ENCODE peak calls at places on chromosomes 1 and 21, in four cellular contexts. One of them, this sample, is unnamed.

GRCh38 chr21:34970126-34970525 is 79.0 kb downstream of the RUNX1 start:
- DNase-seq in body of pancreas: no peak
- DNase-seq in heart left ventricle: no peak
- DNase-seq in uterus: no peak
- DNase-seq in this sample: no peak

GRCh38 chr1:36183309-36183856 is 27.4 kb downstream of the MAP7D1 start:
- DNase-seq in uterus: peak; percentile 59
- DNase-seq in heart left ventricle: no peak
- DNase-seq in body of pancreas: no peak
- DNase-seq in this sample: no peak

GRCh38 chr21:28294046-28294445 is 698.6 kb downstream of the LTN1 start:
- DNase-seq in body of pancreas: no peak
- DNase-seq in uterus: no peak
- DNase-seq in heart left ventricle: no peak
- DNase-seq in this sample: no peak

GRCh38 chr1:203197625-203198024 is 11.1 kb upstream of the CHI3L1 start:
- DNase-seq in body of pancreas: no peak
- DNase-seq in heart left ventricle: no peak
- DNase-seq in uterus: no peak
- DNase-seq in this sample: no peak

GRCh38 chr1:66346057-66346795 is 187.7 kb upstream of the SGIP1 start:
- DNase-seq in body of pancreas: no peak
- DNase-seq in heart left ventricle: no peak
- DNase-seq in uterus: no peak
- DNase-seq in this sample: no peak

GRCh38 chr21:28875078-28875477 is 117.6 kb downstream of the LTN1 start:
- DNase-seq in heart left ventricle: no peak
- DNase-seq in uterus: no peak
- DNase-seq in body of pancreas: no peak
- DNase-seq in this sample: no peak

GRCh38 chr1:208179303-208179702 is 64.9 kb downstream of the PLXNA2 start:
- DNase-seq in body of pancreas: peak; percentile 43
- DNase-seq in uterus: peak; percentile 64
- DNase-seq in heart left ventricle: peak; percentile 47
- DNase-seq in this sample: no peak

GRCh38 chr1:6389971-6390370 is 3.6 kb downstream of the ACOT7 start:
- DNase-seq in heart left ventricle: no peak
- DNase-seq in uterus: no peak
- DNase-seq in body of pancreas: no peak
- DNase-seq in this sample: no peak

GRCh38 chr1:217522280-217522679 is 108.6 kb downstream of the GPATCH2 start:
- DNase-seq in uterus: no peak
- DNase-seq in heart left ventricle: no peak
- DNase-seq in body of pancreas: no peak
- DNase-seq in this sample: no peak

GRCh38 chr1:235304549-235305451 is 23.2 kb downstream of the ARID4B start:
- DNase-seq in body of pancreas: no peak
- DNase-seq in heart left ventricle: no peak
- DNase-seq in uterus: no peak
- DNase-seq in this sample: no peak

GRCh38 chr1:212167098-212167497 is 118.1 kb upstream of the PPP2R5A start:
- DNase-seq in uterus: peak; percentile 36
- DNase-seq in body of pancreas: no peak
- DNase-seq in heart left ventricle: peak; percentile 59
- DNase-seq in this sample: no peak

GRCh38 chr1:174217787-174218574 is 58.7 kb downstream of the RABGAP1L start:
- DNase-seq in body of pancreas: no peak
- DNase-seq in heart left ventricle: no peak
- DNase-seq in uterus: no peak
- DNase-seq in this sample: no peak

GRCh38 chr1:55245781-55246180 is 30.6 kb upstream of the USP24 start:
- DNase-seq in body of pancreas: no peak
- DNase-seq in heart left ventricle: no peak
- DNase-seq in uterus: no peak
- DNase-seq in this sample: no peak

GRCh38 chr1:115732307-115732706 is 36.2 kb downstream of the CASQ2 start:
- DNase-seq in uterus: no peak
- DNase-seq in body of pancreas: no peak
- DNase-seq in heart left ventricle: no peak
- DNase-seq in this sample: no peak

GRCh38 chr1:145720878-145721671 is 1.8 kb downstream of the CD160 start:
- DNase-seq in uterus: peak; percentile 58
- DNase-seq in heart left ventricle: peak; percentile 73
- DNase-seq in body of pancreas: peak; percentile 73
- DNase-seq in this sample: peak; percentile 47

GRCh38 chr1:92599184-92599583 is 112.5 kb upstream of the GFI1 start:
- DNase-seq in body of pancreas: no peak
- DNase-seq in uterus: no peak
- DNase-seq in heart left ventricle: no peak
- DNase-seq in this sample: no peak

GRCh38 chr1:21317035-21317689 is 26.9 kb upstream of the ECE1 start:
- DNase-seq in heart left ventricle: peak; percentile 76
- DNase-seq in body of pancreas: peak; percentile 87
- DNase-seq in uterus: peak; percentile 89
- DNase-seq in this sample: peak; percentile 87

GRCh38 chr1:108200627-108201106 is 524 bp upstream of the SLC25A24 start:
- DNase-seq in heart left ventricle: peak; percentile 43
- DNase-seq in body of pancreas: peak; percentile 39
- DNase-seq in uterus: peak; percentile 38
- DNase-seq in this sample: no peak

GRCh38 chr1:118008011-118008410 is 78.5 kb downstream of the WDR3 start:
- DNase-seq in body of pancreas: no peak
- DNase-seq in uterus: no peak
- DNase-seq in heart left ventricle: no peak
- DNase-seq in this sample: no peak

GRCh38 chr1:83102630-83103071 is 896.3 kb downstream of the TTLL7 start:
- DNase-seq in uterus: no peak
- DNase-seq in heart left ventricle: no peak
- DNase-seq in body of pancreas: no peak
- DNase-seq in this sample: no peak

GRCh38 chr1:226086776-226087175 is 24.3 kb downstream of the H3-3A start:
- DNase-seq in body of pancreas: no peak
- DNase-seq in uterus: no peak
- DNase-seq in heart left ventricle: no peak
- DNase-seq in this sample: peak; percentile 70

GRCh38 chr1:198903203-198903602 is 264.4 kb downstream of the PTPRC start:
- DNase-seq in heart left ventricle: no peak
- DNase-seq in uterus: no peak
- DNase-seq in body of pancreas: no peak
- DNase-seq in this sample: no peak

GRCh38 chr21:38534591-38534990 is 36.3 kb upstream of the ERG start:
- DNase-seq in heart left ventricle: no peak
- DNase-seq in uterus: no peak
- DNase-seq in body of pancreas: no peak
- DNase-seq in this sample: no peak

GRCh38 chr1:110272045-110272444 is 61.9 kb downstream of the KCNC4 start:
- DNase-seq in heart left ventricle: no peak
- DNase-seq in uterus: no peak
- DNase-seq in body of pancreas: no peak
- DNase-seq in this sample: no peak

GRCh38 chr1:31593770-31594632 is 17.7 kb downstream of the TINAGL1 start:
- DNase-seq in uterus: peak; percentile 82
- DNase-seq in body of pancreas: peak; percentile 90
- DNase-seq in heart left ventricle: peak; percentile 80
- DNase-seq in this sample: peak; percentile 94

GRCh38 chr1:235758931-235759330 is 107.8 kb downstream of the LYST start:
- DNase-seq in uterus: no peak
- DNase-seq in heart left ventricle: no peak
- DNase-seq in body of pancreas: peak; percentile 21
- DNase-seq in this sample: no peak

GRCh38 chr1:231487910-231488309 is 40.6 kb upstream of the TSNAX start:
- DNase-seq in uterus: no peak
- DNase-seq in body of pancreas: no peak
- DNase-seq in heart left ventricle: no peak
- DNase-seq in this sample: no peak

GRCh38 chr1:179818743-179819173 is 58.8 kb downstream of the TOR1AIP2 start:
- DNase-seq in heart left ventricle: no peak
- DNase-seq in body of pancreas: no peak
- DNase-seq in uterus: peak; percentile 25
- DNase-seq in this sample: no peak

GRCh38 chr1:236394905-236395779 is 1.1 kb downstream of the EDARADD start:
- DNase-seq in uterus: no peak
- DNase-seq in body of pancreas: peak; percentile 47
- DNase-seq in heart left ventricle: peak; percentile 28
- DNase-seq in this sample: peak; percentile 31

GRCh38 chr1:57033222-57034019 is 67.6 kb upstream of the C8B start:
- DNase-seq in body of pancreas: no peak
- DNase-seq in uterus: no peak
- DNase-seq in heart left ventricle: no peak
- DNase-seq in this sample: no peak

GRCh38 chr1:206709772-206710456 is 25.2 kb downstream of the MAPKAPK2 start:
- DNase-seq in uterus: no peak
- DNase-seq in heart left ventricle: no peak
- DNase-seq in body of pancreas: no peak
- DNase-seq in this sample: no peak

GRCh38 chr21:33473344-33473743 is 6.4 kb downstream of the TMEM50B start:
- DNase-seq in heart left ventricle: no peak
- DNase-seq in body of pancreas: no peak
- DNase-seq in uterus: no peak
- DNase-seq in this sample: no peak

GRCh38 chr21:33470701-33471100 is 9.1 kb downstream of the TMEM50B start:
- DNase-seq in body of pancreas: no peak
- DNase-seq in heart left ventricle: no peak
- DNase-seq in uterus: no peak
- DNase-seq in this sample: no peak
- TF ChIP-seq POLR2A in body of pancreas: no peak
- TF ChIP-seq POLR2A in heart left ventricle: no peak
- TF ChIP-seq POLR2A in uterus: no peak
- TF ChIP-seq POLR2A in this sample: no peak

GRCh38 chr1:227945891-227946623 is 1.7 kb downstream of the WNT9A start:
- DNase-seq in body of pancreas: peak; percentile 96
- DNase-seq in uterus: peak; percentile 74
- DNase-seq in heart left ventricle: peak; percentile 57
- DNase-seq in this sample: peak; percentile 91
- H3K4me3 ChIP-seq in body of pancreas: no peak overlapping the region
- H3K4me3 ChIP-seq in uterus: peak overlapping the region; percentile 48
- H3K4me3 ChIP-seq in heart left ventricle: no peak overlapping the region
- H3K4me3 ChIP-seq in this sample: no peak overlapping the region

GRCh38 chr1:154404984-154405761 is at the start of gene IL6R:
- DNase-seq in uterus: peak; percentile 96
- DNase-seq in heart left ventricle: peak; percentile 90
- DNase-seq in body of pancreas: peak; percentile 94
- DNase-seq in this sample: peak; percentile 93
- TF ChIP-seq POLR2A in uterus: peak; percentile 80
- TF ChIP-seq POLR2A in heart left ventricle: no peak
- TF ChIP-seq POLR2A in body of pancreas: peak; percentile 67
- TF ChIP-seq POLR2A in this sample: no peak

GRCh38 chr1:160519542-160520435 is 3.3 kb downstream of the SLAMF6 start:
- DNase-seq in heart left ventricle: no peak
- DNase-seq in body of pancreas: no peak
- DNase-seq in uterus: no peak
- DNase-seq in this sample: no peak
- H3K4me3 ChIP-seq in heart left ventricle: no peak overlapping the region
- H3K4me3 ChIP-seq in body of pancreas: no peak overlapping the region
- H3K4me3 ChIP-seq in uterus: no peak overlapping the region
- H3K4me3 ChIP-seq in this sample: no peak overlapping the region

GRCh38 chr1:18323259-18323658 is 157.5 kb upstream of the KLHDC7A start:
- DNase-seq in uterus: no peak
- DNase-seq in heart left ventricle: no peak
- DNase-seq in body of pancreas: no peak
- DNase-seq in this sample: no peak

GRCh38 chr1:18322353-18323032 is 158.2 kb upstream of the KLHDC7A start:
- DNase-seq in uterus: no peak
- DNase-seq in body of pancreas: no peak
- DNase-seq in heart left ventricle: no peak
- DNase-seq in this sample: no peak

GRCh38 chr1:18326171-18326950 is 154.4 kb upstream of the KLHDC7A start:
- DNase-seq in body of pancreas: no peak
- DNase-seq in uterus: no peak
- DNase-seq in heart left ventricle: no peak
- DNase-seq in this sample: no peak

GRCh38 chr1:18325151-18325550 is 155.6 kb upstream of the KLHDC7A start:
- DNase-seq in heart left ventricle: no peak
- DNase-seq in body of pancreas: no peak
- DNase-seq in uterus: no peak
- DNase-seq in this sample: no peak

GRCh38 chr1:18324246-18324645 is 156.5 kb upstream of the KLHDC7A start:
- DNase-seq in uterus: no peak
- DNase-seq in body of pancreas: no peak
- DNase-seq in heart left ventricle: no peak
- DNase-seq in this sample: no peak
- TF ChIP-seq POLR2A in uterus: no peak
- TF ChIP-seq POLR2A in body of pancreas: no peak
- TF ChIP-seq POLR2A in heart left ventricle: no peak
- TF ChIP-seq POLR2A in this sample: no peak

GRCh38 chr1:220875233-220875632 is 4.0 kb upstream of the HLX start:
- DNase-seq in uterus: no peak
- DNase-seq in heart left ventricle: no peak
- DNase-seq in body of pancreas: no peak
- DNase-seq in this sample: no peak

GRCh38 chr1:220877348-220878095 is 1.7 kb upstream of the HLX start:
- DNase-seq in uterus: no peak
- DNase-seq in body of pancreas: no peak
- DNase-seq in heart left ventricle: no peak
- DNase-seq in this sample: no peak

GRCh38 chr1:220879090-220879508 is at the start of gene HLX:
- DNase-seq in heart left ventricle: peak; percentile 95
- DNase-seq in uterus: peak; percentile 86
- DNase-seq in body of pancreas: peak; percentile 73
- DNase-seq in this sample: peak; percentile 98

GRCh38 chr1:220878223-220879081 is 791 bp upstream of the HLX start:
- DNase-seq in body of pancreas: no peak
- DNase-seq in uterus: no peak
- DNase-seq in heart left ventricle: no peak
- DNase-seq in this sample: no peak

GRCh38 chr1:220876511-220877347 is 2.5 kb upstream of the HLX start:
- DNase-seq in uterus: peak; percentile 49
- DNase-seq in heart left ventricle: peak; percentile 72
- DNase-seq in body of pancreas: no peak
- DNase-seq in this sample: no peak
- H3K4me3 ChIP-seq in uterus: no peak overlapping the region
- H3K4me3 ChIP-seq in heart left ventricle: peak overlapping the region; percentile 30
- H3K4me3 ChIP-seq in body of pancreas: no peak overlapping the region
- H3K4me3 ChIP-seq in this sample: no peak overlapping the region

GRCh38 chr1:160030657-160031367 is 978 bp downstream of the PIGM start:
- DNase-seq in uterus: no peak
- DNase-seq in heart left ventricle: no peak
- DNase-seq in body of pancreas: peak; percentile 15
- DNase-seq in this sample: no peak
- TF ChIP-seq POLR2A in uterus: no peak
- TF ChIP-seq POLR2A in heart left ventricle: no peak
- TF ChIP-seq POLR2A in body of pancreas: no peak
- TF ChIP-seq POLR2A in this sample: no peak

GRCh38 chr1:89607156-89607555 is 25.8 kb upstream of the LRRC8C start:
- DNase-seq in heart left ventricle: no peak
- DNase-seq in body of pancreas: no peak
- DNase-seq in uterus: no peak
- DNase-seq in this sample: no peak
- H3K4me3 ChIP-seq in heart left ventricle: no peak overlapping the region
- H3K4me3 ChIP-seq in body of pancreas: no peak overlapping the region
- H3K4me3 ChIP-seq in uterus: no peak overlapping the region
- H3K4me3 ChIP-seq in this sample: no peak overlapping the region